ENCODE peak calls at places on chromosomes 6 and 20, in seven cellular contexts. G is right cardiac atrium; U is stimulated activated naive CD8-positive, alpha-beta T cell treated with anti-CD3 and anti-CD28 coated beads, Interleukin-15, Interleukin-2, amounts not matched to agents 100 U/mL and 50 U/mL, for 24 hours; O is G401; C is H7; T is AG10803; K is effector memory CD8-positive, alpha-beta T cell. V is an unnamed sample.

GRCh38 chr20:39784693-39785092 is 822.5 kb downstream of the DHX35 start:
- DNase-seq in K (no peak), C (no peak), U (no peak), G (no peak), O (no peak), T (no peak), V (no peak)

GRCh38 chr6:24666097-24666615 is 543 bp downstream of the TDP2 start:
- DNase-seq in T (peak), C (peak), K (peak), O (peak), U (peak), G (peak), V (peak)

GRCh38 chr6:169695131-169695530 is 6.7 kb downstream of the WDR27 start:
- DNase-seq in K (no peak), O (no peak), G (no peak), C (no peak), T (peak), U (no peak), V (no peak)

GRCh38 chr20:18566892-18567738 is at the start of gene SMIM26:
- DNase-seq in T (peak), C (peak), K (peak), U (peak), G (peak), O (peak), V (peak)

GRCh38 chr6:113870917-113871316 is 13.8 kb downstream of the MARCKS start:
- DNase-seq in K (no peak), T (no peak), C (no peak), O (no peak), G (no peak), U (no peak), V (no peak)

GRCh38 chr20:59006167-59006863 is 739 bp downstream of the CTSZ start:
- DNase-seq in O (peak), T (peak), G (no peak), K (no peak), C (peak), U (no peak), V (no peak)

GRCh38 chr6:146770965-146771735 is 172.4 kb downstream of the ADGB start:
- DNase-seq in U (peak), O (no peak), T (peak), K (peak), C (no peak), G (peak), V (no peak)

GRCh38 chr6:45415315-45415714 is 37.6 kb upstream of the SUPT3H start:
- DNase-seq in T (no peak), C (peak), U (no peak), K (no peak), O (no peak), G (no peak), V (no peak)

GRCh38 chr20:53216478-53216855 is 244.3 kb downstream of the TSHZ2 start:
- DNase-seq in G (no peak), T (no peak), O (no peak), K (no peak), C (no peak), U (no peak), V (no peak)

GRCh38 chr20:16942702-16943101 is 194.5 kb downstream of the OTOR start:
- DNase-seq in K (no peak), C (no peak), G (no peak), T (peak), U (no peak), O (no peak), V (no peak)

GRCh38 chr20:41183391-41183790 is 46.0 kb downstream of the PLCG1 start:
- DNase-seq in C (no peak), U (no peak), G (no peak), O (no peak), T (no peak), K (no peak), V (no peak)

GRCh38 chr6:166346449-166346848 is 4.1 kb upstream of the SFT2D1 start:
- DNase-seq in C (no peak), U (no peak), G (no peak), O (no peak), K (no peak), T (no peak), V (no peak)

GRCh38 chr6:128487055-128487454 is 33.3 kb downstream of the PTPRK start:
- DNase-seq in K (no peak), O (no peak), T (no peak), U (no peak), C (no peak), G (no peak), V (no peak)

V was measured in COR-L47.